ENCODE peak calls at places on chromosomes 7 and 10, in eight cellular contexts. G is HFFc6; P is AG04450; X is AG08395; Q is GM04504; L is midbrain; E is stimulated activated CD4-positive, alpha-beta T cell treated with anti-CD3 and anti-CD28 coated beads, Interleukin-1b, Interleukin-23, amount 100 ng/mL, for 1 hour; D is RCC 7860. M is an unnamed sample.

GRCh38 chr7:137836113-137836509 is 10.7 kb downstream of the DGKI start:
- DNase-seq in G (no peak), P (no peak), X (no peak), Q (no peak), L (no peak), E (no peak), D (no peak), M (no peak)

GRCh38 chr7:40721344-40721949 is 586.6 kb downstream of the SUGCT start:
- DNase-seq in G (peak), P (no peak), X (peak), Q (no peak), L (no peak), E (no peak), D (no peak), M (no peak)

GRCh38 chr10:79401015-79401921 is 44.2 kb downstream of the ZCCHC24 start:
- DNase-seq in G (no peak), P (no peak), X (peak), Q (peak), L (peak), E (no peak), D (no peak), M (no peak)

GRCh38 chr10:73991846-73992245 is 6.1 kb upstream of the VCL start:
- DNase-seq in G (no peak), P (no peak), X (no peak), Q (no peak), L (no peak), E (peak), D (no peak), M (peak)

GRCh38 chr10:122301811-122302115 is 30.7 kb downstream of the BTBD16 start:
- DNase-seq in G (no peak), P (no peak), X (no peak), Q (no peak), L (no peak), E (no peak), D (no peak), M (no peak)

GRCh38 chr7:12244694-12245093 is 33.6 kb downstream of the TMEM106B start:
- DNase-seq in G (no peak), P (no peak), X (no peak), Q (no peak), L (no peak), E (no peak), D (no peak), M (no peak)

GRCh38 chr10:33643042-33643441 is 308.6 kb upstream of the NRP1 start:
- DNase-seq in G (peak), P (peak), X (peak), Q (no peak), L (no peak), E (no peak), D (peak), M (no peak)

GRCh38 chr7:30254717-30255095 is 29.7 kb upstream of the ZNRF2 start:
- DNase-seq in G (no peak), P (no peak), X (no peak), Q (no peak), L (no peak), E (no peak), D (no peak), M (no peak)

GRCh38 chr10:19817251-19818046 is 1.2 kb downstream of the PLXDC2 start:
- DNase-seq in G (no peak), P (no peak), X (no peak), Q (no peak), L (peak), E (no peak), D (no peak), M (no peak)

GRCh38 chr7:99404235-99404976 is 4.0 kb downstream of the PDAP1 start:
- DNase-seq in G (peak), P (no peak), X (peak), Q (peak), L (no peak), E (no peak), D (peak), M (no peak)